ENCODE peak calls at places on chromosome X, in five cellular contexts. Q is cardiac fibroblast; T is CD8-positive, alpha-beta T cell; Z is AG09309; H is dorsolateral prefrontal cortex. X is an unnamed sample.

GRCh38 chrX:53357799-53358530 is 64.5 kb downstream of the SMC1A start:
- DNase-seq in Q (peak), T (no peak), Z (no peak), H (peak), X (no peak)

GRCh38 chrX:54043696-54044125 is 562 bp downstream of the PHF8 start:
- DNase-seq in Q (peak), T (peak), Z (no peak), H (peak), X (no peak)

GRCh38 chrX:79572566-79572965 is 205.4 kb upstream of the ITM2A start:
- DNase-seq in Q (no peak), T (no peak), Z (no peak), H (no peak), X (peak)

GRCh38 chrX:103794117-103794516 is 17.5 kb downstream of the PLP1 start:
- DNase-seq in Q (no peak), T (no peak), Z (no peak), H (no peak), X (no peak)

GRCh38 chrX:63503541-63503940 is 152.4 kb upstream of the SPIN4 start:
- DNase-seq in Q (peak), T (no peak), Z (no peak), H (no peak), X (no peak)

GRCh38 chrX:26889574-26889973 is 573.6 kb downstream of the PPP4R3C start:
- DNase-seq in Q (peak), T (no peak), Z (no peak), H (no peak), X (no peak)

GRCh38 chrX:70196961-70197805 is 19.9 kb downstream of the DGAT2L6 start:
- DNase-seq in Q (peak), T (peak), Z (peak), H (no peak), X (peak)

GRCh38 chrX:36357855-36358254 is 438.3 kb downstream of the CFAP47 start:
- DNase-seq in Q (no peak), T (no peak), Z (no peak), H (no peak), X (no peak)

GRCh38 chrX:154751121-154751668 is 318 bp upstream of the GAB3 start:
- DNase-seq in Q (no peak), T (peak), Z (no peak), H (no peak), X (no peak)

GRCh38 chrX:123964155-123964554 is 2.6 kb downstream of the STAG2 start:
- DNase-seq in Q (peak), T (no peak), Z (no peak), H (no peak), X (no peak)

GRCh38 chrX:72238721-72239475 is at the start of gene ERCC6L:
- DNase-seq in Q (peak), T (peak), Z (peak), H (peak), X (no peak)

GRCh38 chrX:39401483-39402110 is 600.3 kb downstream of the MID1IP1 start:
- DNase-seq in Q (no peak), T (no peak), Z (no peak), H (no peak), X (no peak)

GRCh38 chrX:46244451-46244850 is 300.8 kb downstream of the ZNF674 start:
- DNase-seq in Q (no peak), T (no peak), Z (no peak), H (no peak), X (no peak)

GRCh38 chrX:71659342-71659741 is 8.0 kb upstream of the LOC101059915 start:
- DNase-seq in Q (no peak), T (no peak), Z (no peak), H (no peak), X (no peak)

GRCh38 chrX:46961574-46962279 is 49.5 kb downstream of the JADE3 start:
- DNase-seq in Q (no peak), T (no peak), Z (no peak), H (no peak), X (no peak)

GRCh38 chrX:97389761-97390192 is 506.1 kb downstream of the RPA4 start:
- DNase-seq in Q (peak), T (no peak), Z (peak), H (no peak), X (peak)

GRCh38 chrX:115038406-115038805 is 21.0 kb upstream of the IL13RA2 start:
- DNase-seq in Q (no peak), T (no peak), Z (no peak), H (no peak), X (no peak)

GRCh38 chrX:1673337-1673736 is 58.5 kb downstream of the ASMT start:
- DNase-seq in Q (peak), T (no peak), Z (no peak), H (no peak), X (no peak)

GRCh38 chrX:129495941-129496340 is 27.3 kb downstream of the SMARCA1 start:
- DNase-seq in Q (no peak), T (no peak), Z (no peak), H (no peak), X (no peak)

GRCh38 chrX:21932277-21932996 is 8.1 kb upstream of the SMS start:
- DNase-seq in Q (peak), T (no peak), Z (peak), H (no peak), X (peak)

GRCh38 chrX:21926116-21926515 is 14.4 kb upstream of the SMS start:
- DNase-seq in Q (peak), T (no peak), Z (no peak), H (no peak), X (no peak)

GRCh38 chrX:21930986-21931385 is 9.5 kb upstream of the SMS start:
- DNase-seq in Q (no peak), T (no peak), Z (no peak), H (no peak), X (no peak)

GRCh38 chrX:21929209-21929608 is 11.3 kb upstream of the SMS start:
- DNase-seq in Q (no peak), T (no peak), Z (no peak), H (no peak), X (no peak)

DNA sequence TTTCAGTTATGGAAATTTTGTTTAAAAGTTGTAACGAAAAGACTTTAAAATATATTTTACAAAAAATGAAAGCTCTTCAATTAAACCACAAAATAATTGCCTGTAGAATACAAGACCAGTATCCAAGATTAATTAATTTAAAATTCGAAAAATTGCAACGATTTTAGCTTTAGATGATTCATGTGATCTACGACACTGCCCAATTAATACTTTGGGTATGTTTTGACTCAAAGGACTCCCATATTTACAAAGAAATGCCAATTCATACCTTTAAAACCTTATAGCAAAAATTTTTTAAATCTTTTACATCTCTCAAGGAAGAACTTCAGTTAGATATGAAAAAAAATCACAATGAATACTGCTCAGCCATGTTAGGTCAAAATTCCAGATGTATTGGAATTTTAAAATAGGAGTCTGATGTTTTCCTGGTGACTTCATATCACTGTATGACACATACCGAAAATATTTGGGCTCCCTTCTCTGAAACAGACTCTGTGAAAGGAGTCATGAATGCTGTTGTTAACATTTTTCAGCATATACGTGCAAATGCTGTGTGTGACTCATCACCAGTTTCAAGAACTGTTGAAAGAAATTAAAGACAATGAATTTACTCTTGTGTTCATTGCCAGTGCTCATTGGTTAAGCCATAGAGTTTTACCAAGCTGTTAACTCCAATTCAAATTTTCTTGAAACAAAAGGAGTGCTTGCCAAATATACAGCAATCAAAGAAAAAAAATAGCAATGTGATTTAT is 13.8 kb upstream of the SMS start:
- DNase-seq in Q (peak), T (no peak), Z (peak), H (no peak), X (peak)
- H3K4me3 ChIP-seq in Q (peak), T (no peak), Z (no peak), H (no peak), X (no peak)

DNA sequence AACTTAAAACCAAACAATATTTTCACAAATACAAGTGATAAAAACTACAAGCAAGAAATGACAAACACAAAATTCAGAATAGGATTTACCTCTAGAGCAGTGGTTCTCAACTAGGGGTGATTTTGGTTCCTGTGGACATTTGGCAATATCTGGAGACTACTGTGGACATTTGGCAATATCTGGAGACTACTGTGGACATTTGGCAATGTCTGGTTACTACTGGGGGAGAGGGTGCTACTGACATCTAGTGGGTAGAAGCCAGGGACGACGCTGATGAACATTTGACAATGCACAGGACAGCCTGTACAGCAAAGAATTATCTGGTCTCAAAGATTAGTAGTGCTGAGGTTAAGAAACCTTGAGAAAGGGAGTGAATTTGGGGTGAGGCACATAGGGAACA is 169.8 kb downstream of the CLCN4 start:
- DNase-seq in Q (peak), T (no peak), Z (peak), H (no peak), X (no peak)
- TF ChIP-seq CTCF in Q (peak), T (no peak), Z (peak), H (peak), X (peak)

GRCh38 chrX:82816572-82816971 is 691.5 kb upstream of the POU3F4 start:
- DNase-seq in Q (no peak), T (no peak), Z (no peak), H (no peak), X (no peak)

GRCh38 chrX:82816001-82816400 is 692.1 kb upstream of the POU3F4 start:
- DNase-seq in Q (no peak), T (no peak), Z (no peak), H (no peak), X (no peak)

GRCh38 chrX:82813671-82814078 is 694.4 kb upstream of the POU3F4 start:
- DNase-seq in Q (peak), T (no peak), Z (no peak), H (no peak), X (peak)
- H3K4me3 ChIP-seq in Q (no peak), T (no peak), Z (no peak), H (no peak), X (no peak)

GRCh38 chrX:19593684-19594083 is 78.4 kb upstream of the MAP3K15 start:
- DNase-seq in Q (peak), T (no peak), Z (no peak), H (no peak), X (no peak)
- TF ChIP-seq CTCF in Q (peak), T (no peak), Z (peak), H (peak), X (peak)

GRCh38 chrX:19886375-19886774 is 1.0 kb downstream of the SH3KBP1 start:
- DNase-seq in Q (no peak), T (no peak), Z (no peak), H (no peak), X (no peak)

GRCh38 chrX:19883878-19884277 is 3.5 kb downstream of the SH3KBP1 start:
- DNase-seq in Q (no peak), T (peak), Z (no peak), H (no peak), X (no peak)

GRCh38 chrX:19886888-19887531 is 390 bp downstream of the SH3KBP1 start:
- DNase-seq in Q (peak), T (peak), Z (no peak), H (no peak), X (no peak)

GRCh38 chrX:19888419-19888879 is 1.0 kb upstream of the SH3KBP1 start:
- DNase-seq in Q (peak), T (peak), Z (peak), H (no peak), X (no peak)

GRCh38 chrX:19885732-19886131 is 1.7 kb downstream of the SH3KBP1 start:
- DNase-seq in Q (no peak), T (no peak), Z (no peak), H (no peak), X (no peak)
- H3K4me3 ChIP-seq in Q (peak), T (no peak), Z (no peak), H (peak), X (no peak)

GRCh38 chrX:40542208-40542607 is 38.6 kb upstream of the ATP6AP2 start:
- DNase-seq in Q (no peak), T (no peak), Z (no peak), H (no peak), X (no peak)

GRCh38 chrX:40546870-40547269 is 33.9 kb upstream of the ATP6AP2 start:
- DNase-seq in Q (no peak), T (no peak), Z (no peak), H (no peak), X (no peak)

GRCh38 chrX:40542972-40543371 is 37.8 kb upstream of the ATP6AP2 start:
- DNase-seq in Q (no peak), T (no peak), Z (no peak), H (no peak), X (no peak)

GRCh38 chrX:40544343-40545250 is 36.2 kb upstream of the ATP6AP2 start:
- DNase-seq in Q (peak), T (no peak), Z (no peak), H (no peak), X (no peak)

DNA sequence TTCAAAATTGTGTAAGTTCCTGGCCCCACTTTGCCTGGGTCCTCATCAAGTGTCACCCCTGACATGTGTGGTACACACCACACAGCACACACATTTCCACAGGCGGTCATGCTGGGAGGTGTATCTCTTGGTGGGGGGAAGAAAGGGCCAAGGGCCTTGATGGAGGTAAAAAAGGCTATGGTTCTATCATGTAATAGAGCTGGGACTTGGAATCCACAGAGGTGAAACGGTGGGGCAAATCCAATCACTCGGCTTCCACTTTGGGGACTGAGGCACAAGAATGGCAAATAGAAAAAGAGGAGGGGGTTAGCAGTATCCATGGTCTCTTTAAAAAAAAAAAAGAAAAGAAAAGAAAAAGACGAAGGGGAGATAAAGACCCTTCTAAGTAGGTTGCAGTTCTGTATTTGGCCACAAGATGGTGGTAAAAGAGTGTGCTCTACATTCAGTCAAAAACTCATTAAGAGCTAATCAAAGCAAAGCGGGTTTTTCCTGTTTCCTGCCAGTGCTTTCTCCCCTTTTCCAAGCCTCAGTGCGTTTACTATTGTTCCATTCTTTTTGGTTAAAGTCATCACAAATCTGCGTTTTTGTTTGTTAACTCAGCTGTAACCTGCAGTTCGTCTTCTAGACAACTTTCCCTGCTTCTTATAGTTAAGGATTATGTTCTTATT is 37.0 kb upstream of the ATP6AP2 start:
- DNase-seq in Q (peak), T (no peak), Z (no peak), H (no peak), X (peak)
- TF ChIP-seq CTCF in Q (peak), T (peak), Z (peak), H (peak), X (peak)

DNA sequence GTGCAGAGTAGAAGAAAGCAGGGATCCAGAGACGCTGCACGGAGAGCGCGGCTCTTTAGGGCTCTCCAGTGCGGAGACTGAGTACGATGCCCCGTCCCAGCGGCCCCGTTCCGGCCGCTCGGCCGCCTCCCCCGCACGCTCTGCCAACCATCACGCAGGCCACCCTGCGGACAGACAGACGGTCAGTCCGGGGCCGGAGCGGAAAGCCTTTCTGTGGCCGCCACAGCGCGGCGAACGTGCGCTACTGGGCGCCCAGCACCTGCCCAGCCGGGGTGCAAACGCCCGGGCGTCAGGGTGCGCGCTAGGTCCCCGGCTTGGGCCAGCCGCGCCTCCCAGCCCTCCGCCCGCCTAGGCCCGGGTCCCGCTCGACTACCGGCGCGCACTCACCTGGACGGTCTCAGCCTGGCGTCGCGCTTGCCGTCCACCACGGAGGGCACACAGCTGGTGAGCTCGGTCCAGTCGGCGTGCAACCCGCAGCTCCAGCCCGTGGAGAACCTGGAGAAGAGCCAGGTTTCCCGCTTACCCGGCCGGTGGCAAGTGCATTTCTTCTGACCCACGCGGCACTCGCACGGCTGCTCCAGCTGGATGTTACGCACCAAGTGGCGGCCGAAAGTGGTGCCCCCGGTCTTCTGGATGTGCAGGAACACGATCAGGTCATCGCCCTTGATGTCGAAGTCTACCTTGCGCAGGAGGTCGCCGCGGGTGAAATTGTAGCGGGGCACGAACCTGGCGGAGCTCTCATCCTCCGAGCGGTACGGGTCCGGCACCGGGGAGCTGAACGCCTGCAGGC is 1.8 kb downstream of the HS6ST2 start:
- DNase-seq in Q (no peak), T (no peak), Z (no peak), H (peak), X (no peak)
- H3K4me3 ChIP-seq in Q (peak), T (no peak), Z (no peak), H (peak), X (peak)

GRCh38 chrX:30513284-30513683 is 64.3 kb downstream of the TASL start:
- DNase-seq in Q (peak), T (no peak), Z (no peak), H (no peak), X (no peak)
- TF ChIP-seq CTCF in Q (peak), T (no peak), Z (peak), H (peak), X (peak)

GRCh38 chrX:40434443-40434842 is 146.3 kb upstream of the ATP6AP2 start:
- DNase-seq in Q (no peak), T (no peak), Z (no peak), H (no peak), X (no peak)
- H3K4me3 ChIP-seq in Q (no peak), T (no peak), Z (no peak), H (peak), X (no peak)

X was measured in epithelial cell of proximal tubule.